ENCODE peak calls at places on chromosomes 11 and 22, in five cellular contexts. L, T, S, C and W are unnamed samples.

GRCh38 chr11:110432713-110433392 is 3.1 kb downstream of the FDX1 start:
- DNase-seq in L (no peak), T (no peak), S (peak), C (no peak), W (no peak)

GRCh38 chr11:112412383-112412782 is 151.7 kb upstream of the PLET1 start:
- DNase-seq in L (no peak), T (no peak), S (no peak), C (no peak), W (no peak)

GRCh38 chr11:118705111-118705741 is 25.8 kb upstream of the TREH start:
- DNase-seq in L (no peak), T (no peak), S (no peak), C (peak), W (peak)

GRCh38 chr11:122727101-122727929 is 71.8 kb downstream of the UBASH3B start:
- DNase-seq in L (no peak), T (no peak), S (no peak), C (peak), W (no peak)

GRCh38 chr11:27307232-27307631 is 55.8 kb downstream of the CCDC34 start:
- DNase-seq in L (no peak), T (no peak), S (no peak), C (no peak), W (no peak)

GRCh38 chr22:46993626-46994025 is 231.2 kb downstream of the TBC1D22A start:
- DNase-seq in L (no peak), T (no peak), S (no peak), C (no peak), W (no peak)

GRCh38 chr11:10996678-10997077 is 138.8 kb upstream of the ZBED5 start:
- DNase-seq in L (no peak), T (no peak), S (no peak), C (no peak), W (no peak)

GRCh38 chr11:8597182-8597581 is 3.2 kb upstream of the STK33 start:
- DNase-seq in L (no peak), T (no peak), S (no peak), C (no peak), W (no peak)

GRCh38 chr22:30607939-30608338 is 965 bp downstream of the TCN2 start:
- DNase-seq in L (no peak), T (no peak), S (no peak), C (no peak), W (no peak)

GRCh38 chr11:62398011-62398994 is 20.5 kb upstream of the SCGB1A1 start:
- DNase-seq in L (no peak), T (peak), S (peak), C (no peak), W (peak)

GRCh38 chr22:33715221-33715620 is 205.1 kb downstream of the LARGE1 start:
- DNase-seq in L (no peak), T (no peak), S (no peak), C (no peak), W (no peak)

GRCh38 chr11:17898782-17899181 is 114.1 kb downstream of the SERGEF start:
- DNase-seq in L (no peak), T (no peak), S (no peak), C (no peak), W (no peak)